ENCODE peak calls at places on chromosomes 11 and 22, in nine cellular contexts. H, E, W, M, Z, N, U, I and F are unnamed samples.
A peak's percentile ranks its signal among the peaks of the same experiment; 100 is the strongest.

GRCh38 chr22:41874090-41874489 is 40.8 kb downstream of the SHISA8 start:
- DNase-seq in H (no peak), E (no peak), W (no peak), M (no peak), Z (no peak), N (no peak), U (no peak), I (no peak), F (no peak)

GRCh38 chr11:87259731-87260130 is 222.0 kb downstream of the TMEM135 start:
- DNase-seq in H (no peak), E (no peak), W (no peak), M (no peak), Z (no peak), N (no peak), U (no peak), I (no peak), F (no peak)

GRCh38 chr11:86156397-86156977 is 87.6 kb upstream of the PICALM start:
- DNase-seq in H (no peak), E (no peak), W (no peak), M (no peak), Z (peak; percentile 5), N (peak; percentile 63), U (no peak), I (no peak), F (no peak)

GRCh38 chr22:46038516-46039430 is 61.8 kb upstream of the WNT7B start:
- DNase-seq in H (no peak), E (no peak), W (no peak), M (no peak), Z (no peak), N (no peak), U (no peak), I (no peak), F (peak; percentile 60)

GRCh38 chr11:67056267-67056639 is 394 bp upstream of the RHOD start:
- DNase-seq in H (no peak), E (no peak), W (no peak), M (no peak), Z (no peak), N (no peak), U (no peak), I (no peak), F (no peak)

GRCh38 chr22:22576244-22576988 is 17.4 kb upstream of the PRAME start:
- DNase-seq in H (peak; percentile 80), E (peak; percentile 66), W (peak; percentile 4), M (peak; percentile 60), Z (no peak), N (no peak), U (peak; percentile 68), I (no peak), F (peak; percentile 78)

GRCh38 chr11:113493205-113493604 is 18.0 kb upstream of the DRD2 start:
- DNase-seq in H (no peak), E (no peak), W (no peak), M (no peak), Z (no peak), N (no peak), U (no peak), I (no peak), F (no peak)

GRCh38 chr11:108914981-108915380 is 250.1 kb downstream of the DDX10 start:
- DNase-seq in H (no peak), E (no peak), W (no peak), M (no peak), Z (no peak), N (no peak), U (no peak), I (no peak), F (no peak)

GRCh38 chr11:125931681-125932080 is 14.2 kb upstream of the VSIG10L2 start:
- DNase-seq in H (no peak), E (no peak), W (no peak), M (no peak), Z (no peak), N (no peak), U (no peak), I (no peak), F (no peak)

GRCh38 chr11:78666675-78667129 is 92.0 kb upstream of the NARS2 start:
- DNase-seq in H (no peak), E (no peak), W (no peak), M (no peak), Z (no peak), N (no peak), U (peak; percentile 6), I (no peak), F (no peak)

GRCh38 chr22:27987557-27987956 is 68.5 kb upstream of the PITPNB start:
- DNase-seq in H (no peak), E (no peak), W (peak; percentile 6), M (peak; percentile 96), Z (no peak), N (peak; percentile 70), U (peak; percentile 11), I (no peak), F (no peak)

GRCh38 chr11:100791103-100791502 is 104.0 kb downstream of the ARHGAP42 start:
- DNase-seq in H (no peak), E (no peak), W (no peak), M (no peak), Z (no peak), N (no peak), U (no peak), I (no peak), F (no peak)

GRCh38 chr22:47282851-47283250 is 520.4 kb downstream of the TBC1D22A start:
- DNase-seq in H (no peak), E (no peak), W (no peak), M (no peak), Z (no peak), N (no peak), U (no peak), I (no peak), F (no peak)

GRCh38 chr11:25225078-25225477 is 728.2 kb downstream of the LUZP2 start:
- DNase-seq in H (no peak), E (no peak), W (no peak), M (no peak), Z (no peak), N (no peak), U (no peak), I (no peak), F (no peak)

GRCh38 chr11:75406338-75406777 is 7.0 kb downstream of the RPS3 start:
- DNase-seq in H (no peak), E (no peak), W (no peak), M (no peak), Z (no peak), N (no peak), U (peak; percentile 60), I (no peak), F (peak; percentile 67)

GRCh38 chr11:65434057-65434666 is 11.6 kb downstream of the NEAT1 start:
- DNase-seq in H (no peak), E (no peak), W (no peak), M (no peak), Z (no peak), N (no peak), U (peak; percentile 59), I (no peak), F (no peak)

GRCh38 chr11:83760942-83761341 is 474.8 kb upstream of the CCDC90B start:
- DNase-seq in H (no peak), E (no peak), W (no peak), M (no peak), Z (no peak), N (no peak), U (no peak), I (no peak), F (no peak)

GRCh38 chr11:124798991-124799383 is 1.2 kb downstream of the MSANTD2 start:
- DNase-seq in H (peak; percentile 9), E (no peak), W (peak; percentile 45), M (peak; percentile 67), Z (no peak), N (no peak), U (peak; percentile 72), I (no peak), F (no peak)

GRCh38 chr22:37059876-37060449 is 8.4 kb downstream of the KCTD17 start:
- DNase-seq in H (no peak), E (no peak), W (no peak), M (no peak), Z (no peak), N (no peak), U (no peak), I (no peak), F (peak; percentile 42)

GRCh38 chr22:50115693-50116092 is 25.9 kb downstream of the MOV10L1 start:
- DNase-seq in H (no peak), E (no peak), W (no peak), M (no peak), Z (no peak), N (no peak), U (no peak), I (no peak), F (peak; percentile 29)

GRCh38 chr22:44263547-44263946 is 49.2 kb downstream of the SHISAL1 start:
- DNase-seq in H (no peak), E (no peak), W (no peak), M (no peak), Z (no peak), N (no peak), U (no peak), I (no peak), F (no peak)

GRCh38 chr22:49961601-49962011 is 1.0 kb downstream of the PIM3 start:
- DNase-seq in H (peak; percentile 49), E (no peak), W (no peak), M (no peak), Z (no peak), N (no peak), U (no peak), I (no peak), F (peak; percentile 41)

GRCh38 chr11:114366331-114367243 is 33.7 kb downstream of the C11orf71 start:
- DNase-seq in H (no peak), E (no peak), W (peak; percentile 93), M (peak; percentile 63), Z (no peak), N (no peak), U (peak; percentile 86), I (no peak), F (no peak)

GRCh38 chr11:107999759-108000455 is 8.8 kb upstream of the CUL5 start:
- DNase-seq in H (peak; percentile 54), E (peak; percentile 14), W (peak; percentile 23), M (peak; percentile 45), Z (no peak), N (peak; percentile 3), U (peak; percentile 36), I (no peak), F (peak; percentile 62)

GRCh38 chr22:30876925-30877553 is 91.5 kb downstream of the MORC2 start:
- DNase-seq in H (no peak), E (no peak), W (no peak), M (no peak), Z (peak; percentile 72), N (no peak), U (peak; percentile 16), I (no peak), F (peak; percentile 54)